ENCODE peak calls at places on chromosomes 6 and 20, in four cellular contexts. L, V, D and R are unnamed samples.

GRCh38 chr20:34921436-34921835 is 34.2 kb downstream of the GSS start:
- DNase-seq in L (no peak), V (no peak), D (no peak), R (no peak)

GRCh38 chr20:46990017-46990810 is 95.6 kb downstream of the EYA2 start:
- DNase-seq in L (no peak), V (no peak), D (no peak), R (no peak)

GRCh38 chr6:103404799-103405198 is 1454.9 kb downstream of the HACE1 start:
- DNase-seq in L (no peak), V (no peak), D (no peak), R (no peak)

GRCh38 chr20:689947-690346 is 14.3 kb upstream of the SCRT2 start:
- DNase-seq in L (no peak), V (no peak), D (no peak), R (no peak)

GRCh38 chr6:148367418-148368024 is 24.9 kb downstream of the SASH1 start:
- DNase-seq in L (peak), V (peak), D (peak), R (peak)

GRCh38 chr6:105832358-105832757 is 253.8 kb upstream of the PRDM1 start:
- DNase-seq in L (no peak), V (no peak), D (no peak), R (no peak)

GRCh38 chr20:17866234-17867001 is 102.2 kb downstream of the SNX5 start:
- DNase-seq in L (no peak), V (no peak), D (no peak), R (no peak)

GRCh38 chr6:39377530-39377929 is 55.0 kb upstream of the KCNK16 start:
- DNase-seq in L (peak), V (peak), D (no peak), R (peak)

GRCh38 chr20:23655551-23656211 is 17.9 kb upstream of the CST3 start:
- DNase-seq in L (no peak), V (no peak), D (peak), R (no peak)

GRCh38 chr20:17613328-17614175 is 43.7 kb downstream of the DSTN start:
- DNase-seq in L (no peak), V (no peak), D (peak), R (no peak)

GRCh38 chr6:296151-297122 is 4.2 kb downstream of the DUSP22 start:
- DNase-seq in L (no peak), V (peak), D (peak), R (peak)

GRCh38 chr20:7589164-7589563 is 351.1 kb downstream of the HAO1 start:
- DNase-seq in L (no peak), V (no peak), D (no peak), R (no peak)

GRCh38 chr20:58137236-58137635 is 91.2 kb downstream of the ANKRD60 start:
- DNase-seq in L (no peak), V (no peak), D (no peak), R (no peak)

GRCh38 chr6:88983532-88983931 is 20.1 kb upstream of the RNGTT start:
- DNase-seq in L (peak), V (peak), D (no peak), R (peak)

GRCh38 chr6:1552296-1552761 is 57.4 kb upstream of the FOXC1 start:
- DNase-seq in L (peak), V (peak), D (no peak), R (peak)

GRCh38 chr6:26284537-26285142 is 80.4 kb upstream of the BTN3A2 start:
- DNase-seq in L (peak), V (peak), D (peak), R (peak)

GRCh38 chr6:170445984-170446383 is 107.1 kb downstream of the PSMB1 start:
- DNase-seq in L (no peak), V (no peak), D (no peak), R (no peak)

GRCh38 chr6:1187293-1188131 is 124.4 kb upstream of the FOXQ1 start:
- DNase-seq in L (no peak), V (no peak), D (no peak), R (no peak)

GRCh38 chr20:9025643-9026042 is 43.2 kb upstream of the PLCB4 start:
- DNase-seq in L (peak), V (peak), D (no peak), R (peak)

GRCh38 chr6:87756858-87757257 is 54.8 kb upstream of the AKIRIN2 start:
- DNase-seq in L (peak), V (peak), D (no peak), R (peak)

GRCh38 chr6:5167501-5167900 is 82.4 kb downstream of the PPP1R3G start:
- DNase-seq in L (peak), V (peak), D (no peak), R (peak)

GRCh38 chr20:63617092-63617875 is 9.6 kb downstream of the GMEB2 start:
- DNase-seq in L (no peak), V (no peak), D (peak), R (no peak)

GRCh38 chr6:140372064-140372463 is 997.6 kb upstream of the CITED2 start:
- DNase-seq in L (no peak), V (no peak), D (no peak), R (no peak)

GRCh38 chr20:25532015-25532751 is 53.1 kb downstream of the NINL start:
- DNase-seq in L (no peak), V (no peak), D (no peak), R (no peak)

GRCh38 chr20:36969050-36969449 is 17.5 kb upstream of the SAMHD1 start:
- DNase-seq in L (no peak), V (no peak), D (no peak), R (no peak)

GRCh38 chr6:6711832-6712231 is 123.3 kb downstream of the LY86 start:
- DNase-seq in L (no peak), V (no peak), D (peak), R (no peak)

GRCh38 chr6:149921361-149921760 is 1.6 kb downstream of the RAET1G start:
- DNase-seq in L (no peak), V (no peak), D (no peak), R (no peak)

GRCh38 chr6:137751768-137752560 is 115.1 kb upstream of the TNFAIP3 start:
- DNase-seq in L (no peak), V (no peak), D (no peak), R (no peak)

GRCh38 chr20:2751868-2752630 is 48.4 kb downstream of the CPXM1 start:
- DNase-seq in L (no peak), V (peak), D (no peak), R (no peak)

GRCh38 chr20:13507646-13508045 is 131.1 kb downstream of the TASP1 start:
- DNase-seq in L (no peak), V (no peak), D (no peak), R (no peak)

GRCh38 chr20:34222208-34222607 is 19.0 kb upstream of the ASIP start:
- DNase-seq in L (peak), V (peak), D (no peak), R (peak)

GRCh38 chr6:144898052-144898689 is 613.0 kb downstream of the UTRN start:
- DNase-seq in L (peak), V (peak), D (no peak), R (peak)

GRCh38 chr6:41321183-41321582 is 14.2 kb upstream of the NCR2 start:
- DNase-seq in L (no peak), V (no peak), D (no peak), R (no peak)

GRCh38 chr20:38947931-38948362 is 14.2 kb upstream of the DHX35 start:
- DNase-seq in L (no peak), V (no peak), D (no peak), R (no peak)

GRCh38 chr20:14777571-14777970 is 440.2 kb upstream of the FLRT3 start:
- DNase-seq in L (no peak), V (no peak), D (no peak), R (no peak)

GRCh38 chr6:157989541-157990289 is 8.1 kb downstream of the SYNJ2 start:
- DNase-seq in L (peak), V (peak), D (peak), R (peak)

GRCh38 chr6:40932366-40932765 is 106.7 kb downstream of the UNC5CL start:
- DNase-seq in L (peak), V (no peak), D (no peak), R (no peak)

GRCh38 chr6:88730602-88731001 is 232.8 kb downstream of the RNGTT start:
- DNase-seq in L (peak), V (peak), D (no peak), R (peak)

GRCh38 chr20:60718743-60719142 is 533.3 kb upstream of the CDH4 start:
- DNase-seq in L (no peak), V (no peak), D (no peak), R (no peak)
- TF ChIP-seq CTCF in L (no peak), V (no peak), D (no peak), R (no peak)

GRCh38 chr6:154737424-154737823 is 4.2 kb downstream of the SCAF8 start:
- DNase-seq in L (no peak), V (no peak), D (no peak), R (no peak)
- H3K4me3 ChIP-seq in L (no peak), V (no peak), D (no peak), R (no peak)

GRCh38 chr20:6579417-6579816 is 188.1 kb upstream of the BMP2 start:
- DNase-seq in L (peak), V (no peak), D (no peak), R (no peak)

GRCh38 chr20:6582449-6582848 is 185.0 kb upstream of the BMP2 start:
- DNase-seq in L (peak), V (no peak), D (no peak), R (no peak)

GRCh38 chr20:6580486-6580885 is 187.0 kb upstream of the BMP2 start:
- DNase-seq in L (no peak), V (no peak), D (no peak), R (no peak)

GRCh38 chr20:6579824-6580223 is 187.7 kb upstream of the BMP2 start:
- DNase-seq in L (no peak), V (no peak), D (no peak), R (no peak)

DNA sequence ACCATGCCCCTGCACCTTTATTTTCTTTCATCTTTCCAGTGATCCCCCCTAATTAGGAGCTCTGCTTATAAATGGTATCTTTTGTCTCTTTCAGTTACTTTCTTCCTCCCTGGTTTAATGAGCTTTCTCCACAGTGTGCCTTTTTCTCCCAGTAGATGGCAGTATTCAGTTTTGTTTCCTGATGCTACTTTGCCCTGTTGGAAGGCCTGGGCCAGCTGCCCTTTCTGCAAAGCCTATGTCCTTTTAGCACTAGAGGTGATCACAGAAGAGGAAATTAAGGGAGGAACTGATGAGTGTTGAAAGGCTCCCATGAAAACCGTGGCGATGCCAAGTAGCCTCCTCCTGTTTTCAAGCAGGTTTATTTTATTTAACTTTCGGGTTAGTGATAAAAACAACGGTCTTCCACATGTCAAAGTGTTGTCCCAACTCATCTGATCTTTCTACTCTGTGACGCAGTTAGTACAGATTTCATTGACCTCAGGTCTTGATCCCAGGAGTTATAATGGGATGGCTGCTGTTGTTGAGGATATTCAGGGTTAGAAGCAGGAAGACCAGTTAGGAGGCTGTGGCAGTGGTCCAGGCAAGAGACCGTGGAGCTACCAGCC is 184.2 kb upstream of the BMP2 start:
- DNase-seq in L (peak), V (peak), D (peak), R (peak)
- TF ChIP-seq CTCF in L (peak), V (peak), D (peak), R (peak)

GRCh38 chr6:56282391-56282790 is 35.0 kb upstream of the COL21A1 start:
- DNase-seq in L (no peak), V (peak), D (no peak), R (no peak)

GRCh38 chr6:56279346-56280080 is 32.1 kb upstream of the COL21A1 start:
- DNase-seq in L (no peak), V (peak), D (no peak), R (peak)

GRCh38 chr6:56278186-56278585 is 30.8 kb upstream of the COL21A1 start:
- DNase-seq in L (no peak), V (no peak), D (no peak), R (peak)
- H3K4me3 ChIP-seq in L (no peak), V (no peak), D (no peak), R (no peak)

DNA sequence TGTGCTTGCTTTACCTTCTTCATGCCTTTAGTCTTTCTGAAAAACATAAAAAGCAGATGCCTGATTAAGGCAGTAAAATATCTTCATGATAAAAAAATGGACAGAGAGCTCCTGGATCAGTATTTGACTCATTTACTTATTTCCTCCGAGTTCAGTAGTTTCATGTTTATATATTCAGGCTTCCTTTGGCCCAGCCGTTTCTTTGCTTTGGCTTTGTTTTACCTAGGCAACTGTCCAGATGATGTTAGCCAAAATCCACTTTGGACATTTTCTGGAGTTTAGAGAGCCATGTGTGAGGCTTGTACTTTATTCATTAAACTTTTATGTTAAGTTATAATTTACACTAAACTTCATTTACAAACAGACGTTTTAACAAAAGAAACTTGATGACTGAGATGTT is 307.2 kb upstream of the RSPO3 start:
- DNase-seq in L (peak), V (peak), D (no peak), R (peak)
- TF ChIP-seq CTCF in L (no peak), V (no peak), D (no peak), R (no peak)

DNA sequence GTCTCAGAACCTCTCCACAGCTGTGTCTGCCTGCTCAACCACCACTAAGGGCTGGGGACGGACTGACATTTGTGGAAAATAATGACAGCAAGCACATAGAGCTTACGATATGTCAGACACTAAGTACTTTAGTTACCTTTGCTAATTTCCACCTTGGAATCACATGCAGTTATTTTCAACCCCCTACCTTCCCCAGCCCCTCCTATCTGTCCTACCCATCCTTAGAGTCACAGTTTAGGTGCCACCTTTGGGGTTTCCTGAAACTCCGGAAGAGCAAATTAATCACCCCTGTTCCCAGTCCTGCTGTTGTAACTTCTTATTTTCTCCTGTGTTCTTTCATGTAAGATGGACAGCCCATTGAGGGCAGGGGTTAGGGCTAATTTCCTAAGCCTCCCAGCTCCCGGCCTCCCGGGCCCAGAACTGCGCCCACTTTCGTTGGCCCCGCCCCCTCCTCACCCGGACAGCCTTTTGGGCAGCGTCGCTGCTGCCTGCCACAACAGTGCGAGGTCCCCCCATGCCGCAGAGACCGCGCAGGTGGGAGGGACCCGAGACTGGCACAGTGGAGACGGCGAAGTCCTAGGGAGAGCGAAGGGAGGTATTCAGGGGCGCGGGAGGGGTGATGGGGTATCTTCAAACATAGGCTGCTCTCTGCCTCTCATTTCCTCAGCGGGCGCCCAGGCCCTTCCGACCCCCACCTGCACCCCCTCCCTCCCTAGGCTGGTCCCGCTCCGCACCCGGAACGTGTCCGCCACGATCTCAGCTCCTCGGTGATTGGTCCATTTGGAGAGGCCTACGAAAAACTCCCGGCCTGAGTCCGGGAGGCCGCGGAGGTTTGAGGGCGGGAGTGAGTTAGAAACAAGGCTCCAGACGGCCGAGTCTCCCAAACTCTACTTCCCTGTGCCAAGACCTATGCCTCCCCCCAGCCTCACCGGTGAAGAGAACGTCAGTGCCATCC is 1.1 kb downstream of the DDAH2 start:
- DNase-seq in L (no peak), V (no peak), D (peak), R (no peak)
- H3K4me3 ChIP-seq in L (peak), V (peak), D (peak), R (peak)

GRCh38 chr6:46491789-46492547 is 719 bp upstream of the RCAN2 start:
- DNase-seq in L (peak), V (peak), D (peak), R (no peak)
- TF ChIP-seq CTCF in L (peak), V (peak), D (peak), R (peak)